ENCODE peak calls at places on chromosome 1, in six cellular contexts. H, Y, L, F, M and W are unnamed samples.

GRCh38 chr1:156498447-156499193 is 2.0 kb downstream of the MEF2D start:
- DNase-seq in H (peak), Y (peak), L (peak), F (no peak), M (no peak), W (no peak)

GRCh38 chr1:53073287-53073686 is 11.3 kb downstream of the PODN start:
- DNase-seq in H (peak), Y (no peak), L (no peak), F (no peak), M (no peak), W (no peak)

GRCh38 chr1:185108324-185108723 is 48.4 kb downstream of the TRMT1L start:
- DNase-seq in H (no peak), Y (no peak), L (peak), F (no peak), M (no peak), W (no peak)

GRCh38 chr1:225754940-225755635 is 22.5 kb upstream of the SRP9 start:
- DNase-seq in H (no peak), Y (peak), L (peak), F (no peak), M (no peak), W (no peak)

GRCh38 chr1:63642901-63643300 is 49.7 kb downstream of the PGM1 start:
- DNase-seq in H (no peak), Y (no peak), L (no peak), F (no peak), M (no peak), W (no peak)

GRCh38 chr1:23793018-23793781 is 2.3 kb downstream of the LYPLA2 start:
- DNase-seq in H (no peak), Y (peak), L (no peak), F (peak), M (peak), W (no peak)

GRCh38 chr1:28246427-28246832 is 10.5 kb downstream of the ATP5IF1 start:
- DNase-seq in H (no peak), Y (peak), L (peak), F (peak), M (peak), W (no peak)

GRCh38 chr1:36857761-36858160 is 176.6 kb downstream of the GRIK3 start:
- DNase-seq in H (no peak), Y (no peak), L (no peak), F (no peak), M (no peak), W (no peak)

GRCh38 chr1:226223157-226223785 is at the start of gene MIXL1:
- DNase-seq in H (no peak), Y (no peak), L (no peak), F (peak), M (no peak), W (no peak)

GRCh38 chr1:186325239-186325638 is 49.8 kb downstream of the TPR start:
- DNase-seq in H (no peak), Y (peak), L (peak), F (no peak), M (no peak), W (peak)

GRCh38 chr1:7388488-7389185 is 382.5 kb upstream of the VAMP3 start:
- DNase-seq in H (peak), Y (no peak), L (peak), F (no peak), M (no peak), W (no peak)

GRCh38 chr1:221187174-221187573 is 307.9 kb downstream of the HLX start:
- DNase-seq in H (no peak), Y (no peak), L (peak), F (no peak), M (no peak), W (no peak)

GRCh38 chr1:113109908-113110554 is 37.0 kb downstream of the LRIG2 start:
- DNase-seq in H (no peak), Y (peak), L (peak), F (no peak), M (no peak), W (peak)

GRCh38 chr1:203769505-203770343 is 4.7 kb downstream of the LAX1 start:
- DNase-seq in H (peak), Y (peak), L (peak), F (no peak), M (no peak), W (peak)

GRCh38 chr1:186059311-186059710 is 315.7 kb downstream of the TPR start:
- DNase-seq in H (no peak), Y (peak), L (peak), F (no peak), M (no peak), W (no peak)

GRCh38 chr1:25182629-25183028 is 49.7 kb downstream of the SYF2 start:
- DNase-seq in H (no peak), Y (peak), L (peak), F (no peak), M (no peak), W (peak)

GRCh38 chr1:192986110-192986747 is 72.9 kb downstream of the UCHL5 start:
- DNase-seq in H (no peak), Y (peak), L (peak), F (no peak), M (no peak), W (no peak)

GRCh38 chr1:117735045-117735992 is 129.5 kb downstream of the TENT5C start:
- DNase-seq in H (no peak), Y (peak), L (peak), F (no peak), M (peak), W (no peak)

GRCh38 chr1:117732065-117732789 is 126.4 kb downstream of the TENT5C start:
- DNase-seq in H (no peak), Y (no peak), L (peak), F (no peak), M (no peak), W (no peak)

GRCh38 chr1:117734403-117734802 is 128.6 kb downstream of the TENT5C start:
- DNase-seq in H (no peak), Y (no peak), L (no peak), F (no peak), M (no peak), W (no peak)

GRCh38 chr1:117732956-117733355 is 127.1 kb downstream of the TENT5C start:
- DNase-seq in H (no peak), Y (no peak), L (no peak), F (no peak), M (no peak), W (no peak)
- H3K4me3 ChIP-seq in H (no peak), Y (no peak), L (no peak), F (no peak), M (no peak), W (no peak)

GRCh38 chr1:88729297-88729696 is 45.2 kb downstream of the PKN2 start:
- DNase-seq in H (no peak), Y (no peak), L (no peak), F (no peak), M (no peak), W (no peak)

GRCh38 chr1:88726697-88727096 is 42.6 kb downstream of the PKN2 start:
- DNase-seq in H (no peak), Y (no peak), L (no peak), F (no peak), M (no peak), W (no peak)

GRCh38 chr1:88730132-88730675 is 46.1 kb downstream of the PKN2 start:
- DNase-seq in H (no peak), Y (no peak), L (no peak), F (no peak), M (no peak), W (no peak)

GRCh38 chr1:88730995-88731394 is 46.9 kb downstream of the PKN2 start:
- DNase-seq in H (no peak), Y (no peak), L (no peak), F (no peak), M (no peak), W (no peak)

DNA sequence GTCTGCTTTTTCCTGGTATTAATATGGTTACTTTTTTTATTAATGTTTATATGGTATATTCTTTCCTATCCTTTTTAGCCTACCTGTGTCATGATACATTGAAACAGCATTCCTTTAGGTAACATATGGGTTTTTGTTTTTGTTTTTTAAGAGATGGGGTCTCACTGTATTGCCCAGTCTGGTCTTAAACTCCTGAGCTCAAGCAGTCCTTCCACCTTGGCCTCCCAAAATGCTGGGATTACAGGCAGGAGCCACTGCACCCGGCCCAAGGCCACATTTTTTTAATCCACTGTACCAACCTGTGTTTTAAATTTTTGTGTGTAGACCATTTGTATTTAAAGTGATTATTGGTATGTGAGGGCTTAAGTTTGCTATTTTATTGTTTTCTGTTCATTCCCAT is 43.1 kb downstream of the PKN2 start:
- DNase-seq in H (no peak), Y (no peak), L (no peak), F (no peak), M (no peak), W (no peak)
- H3K4me3 ChIP-seq in H (no peak), Y (no peak), L (no peak), F (no peak), M (no peak), W (no peak)

GRCh38 chr1:2214541-2215241 is 13.4 kb upstream of the SKI start:
- DNase-seq in H (peak), Y (no peak), L (no peak), F (no peak), M (no peak), W (no peak)
- H3K4me3 ChIP-seq in H (no peak), Y (no peak), L (no peak), F (no peak), M (no peak), W (no peak)

DNA sequence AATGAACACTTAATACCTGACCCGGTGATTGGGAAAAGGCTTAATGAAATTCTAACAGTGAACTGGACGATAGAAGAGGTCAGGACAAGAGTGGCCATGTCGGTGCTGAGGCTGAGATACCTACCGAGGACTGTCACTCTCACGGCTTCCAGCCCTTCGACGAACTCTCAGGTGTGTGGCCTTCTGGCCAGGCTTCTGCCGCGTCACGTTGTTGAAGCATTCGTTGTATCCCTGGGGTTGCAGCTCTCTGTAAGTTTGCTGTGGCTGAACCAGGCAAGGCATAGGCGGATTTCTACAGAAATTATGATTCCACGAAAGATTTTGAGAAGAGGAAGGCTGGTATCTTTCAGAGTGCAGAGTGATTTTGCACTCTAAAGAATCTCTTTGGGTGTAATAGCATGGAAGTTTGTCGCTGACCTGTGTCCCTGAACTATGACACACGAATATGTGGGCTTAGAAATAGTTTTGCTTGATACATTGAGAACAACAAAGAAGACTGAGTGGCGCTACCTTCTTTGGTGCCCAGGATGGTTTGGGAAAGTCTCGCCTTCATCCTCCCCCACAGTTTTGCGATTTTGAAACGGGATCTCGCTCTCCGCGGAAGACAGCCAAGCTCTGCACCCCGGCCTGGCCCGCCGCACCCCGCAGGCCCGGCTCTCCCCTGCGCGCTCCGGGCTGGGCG is 403 bp upstream of the EPHX4 start:
- DNase-seq in H (no peak), Y (no peak), L (peak), F (no peak), M (no peak), W (no peak)
- H3K4me3 ChIP-seq in H (peak), Y (peak), L (peak), F (peak), M (peak), W (peak)

GRCh38 chr1:167209044-167209443 is 11.6 kb upstream of the POU2F1 start:
- DNase-seq in H (no peak), Y (no peak), L (no peak), F (no peak), M (no peak), W (no peak)
- H3K4me3 ChIP-seq in H (no peak), Y (no peak), L (no peak), F (no peak), M (no peak), W (no peak)

GRCh38 chr1:32981003-32981909 is 16.6 kb upstream of the RNF19B start:
- DNase-seq in H (no peak), Y (peak), L (peak), F (peak), M (peak), W (no peak)
- H3K4me3 ChIP-seq in H (no peak), Y (no peak), L (no peak), F (peak), M (peak), W (no peak)

DNA sequence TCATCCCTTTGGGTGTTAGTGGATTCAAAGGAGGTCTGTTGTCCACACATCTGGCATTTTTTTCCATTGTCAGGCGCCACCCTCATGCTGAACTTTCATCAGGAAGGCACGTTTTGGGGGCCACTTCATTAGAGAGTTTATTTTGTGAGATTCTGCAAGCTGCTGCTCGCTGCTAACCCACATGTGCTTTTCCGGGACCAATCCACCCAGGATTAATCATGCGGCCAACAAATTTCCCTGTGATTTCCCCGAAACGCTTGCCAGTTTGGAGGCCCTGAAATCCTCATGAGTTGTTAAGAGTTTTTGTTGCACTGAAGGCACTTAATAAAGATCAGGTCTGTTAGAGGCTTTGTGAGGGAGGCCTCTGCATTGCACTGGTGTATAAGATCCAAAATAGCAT is 2.4 kb downstream of the PDPN start:
- DNase-seq in H (no peak), Y (peak), L (no peak), F (no peak), M (no peak), W (no peak)
- H3K4me3 ChIP-seq in H (no peak), Y (no peak), L (no peak), F (no peak), M (no peak), W (no peak)

DNA sequence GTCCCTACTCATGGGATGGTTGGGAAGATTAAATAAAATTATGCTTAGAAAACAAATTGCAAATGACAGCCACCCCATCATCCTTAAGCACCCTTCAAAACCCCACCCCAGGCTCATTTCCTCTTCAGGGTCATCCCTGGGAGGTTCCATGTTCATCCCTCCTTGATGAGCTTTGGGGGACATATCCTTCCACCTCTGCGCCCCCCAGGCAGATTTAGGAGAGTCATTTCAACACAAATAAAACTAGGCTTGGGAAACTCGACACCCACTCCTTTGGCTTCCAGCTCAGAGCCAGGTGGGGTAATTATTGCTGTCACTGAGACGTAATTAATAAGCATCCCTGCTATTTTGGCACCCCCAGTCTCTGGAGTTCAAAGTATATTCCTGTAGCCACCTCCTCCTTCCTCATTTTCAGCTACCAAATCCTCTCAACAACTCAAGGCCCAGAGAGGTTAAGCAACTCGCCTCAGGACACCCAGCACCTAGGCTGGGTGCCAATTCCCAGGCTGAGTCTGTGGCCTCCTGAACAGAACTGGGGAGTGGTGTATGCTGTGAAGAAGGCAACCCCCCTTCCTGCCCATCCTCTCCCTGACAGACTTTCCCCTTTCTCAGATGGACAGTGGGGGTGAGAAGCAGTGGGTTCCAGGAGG is 595 bp downstream of the CRYBG2 start:
- DNase-seq in H (no peak), Y (peak), L (no peak), F (no peak), M (no peak), W (no peak)
- H3K4me3 ChIP-seq in H (no peak), Y (peak), L (no peak), F (no peak), M (no peak), W (no peak)